ENCODE peak calls at places on chromosomes 16 and 17, in eight cellular contexts. E is heart left ventricle, A is colonic mucosa, L is HTR-8/SVneo, U is nephron progenitor cell, Z is AG04450, T is substantia nigra, O is uterus. C is an unnamed sample.

GRCh38 chr16:4428500-4428899 is 2.8 kb downstream of the DNAJA3 start:
- DNase-seq in U (no peak), A (no peak), E (no peak), O (no peak), Z (no peak), T (no peak), L (no peak), C (no peak)

GRCh38 chr17:72635034-72635654 is 457.3 kb downstream of the SLC39A11 start:
- DNase-seq in L (no peak), U (no peak), T (no peak), Z (no peak), A (peak), O (no peak), E (no peak), C (no peak)

GRCh38 chr17:17467021-17467420 is 9.8 kb upstream of the MED9 start:
- DNase-seq in A (no peak), O (no peak), E (no peak), T (no peak), Z (no peak), U (no peak), L (no peak), C (no peak)

GRCh38 chr17:50279181-50279526 is 4.9 kb downstream of the TMEM92 start:
- DNase-seq in L (peak), E (no peak), T (no peak), O (no peak), A (no peak), U (no peak), Z (no peak), C (no peak)

GRCh38 chr16:83577201-83577600 is 230.6 kb upstream of the HSBP1 start:
- DNase-seq in T (no peak), L (no peak), A (no peak), U (no peak), E (no peak), O (no peak), Z (no peak), C (no peak)

GRCh38 chr17:79654960-79655382 is 44.1 kb upstream of the RBFOX3 start:
- DNase-seq in A (peak), O (no peak), U (no peak), Z (no peak), L (no peak), E (no peak), T (no peak), C (no peak)

GRCh38 chr17:40124279-40125141 is 2.7 kb downstream of the MSL1 start:
- DNase-seq in O (no peak), T (no peak), Z (no peak), L (no peak), U (no peak), A (peak), E (no peak), C (no peak)

GRCh38 chr17:73362697-73363096 is 50.9 kb upstream of the CDC42EP4 start:
- DNase-seq in Z (no peak), U (no peak), A (no peak), O (no peak), L (no peak), E (no peak), T (no peak), C (no peak)